ENCODE peak calls at places on chromosomes 6 and 20, in four cellular contexts. X is SK-N-SH, A is stomach, F is sigmoid colon. Z is an unnamed sample.

GRCh38 chr20:50312682-50313187 is 122.1 kb downstream of the CEBPB start:
- DNase-seq in F (peak; percentile 91), A (peak; percentile 86), X (no peak), Z (peak; percentile 80)

GRCh38 chr6:69957990-69958559 is 91.7 kb downstream of the COL19A1 start:
- DNase-seq in F (no peak), X (no peak), A (no peak), Z (no peak)

GRCh38 chr6:133854633-133855598 is 34.0 kb upstream of the TCF21 start:
- DNase-seq in A (no peak), F (no peak), X (peak; percentile 24), Z (no peak)

GRCh38 chr20:17969884-17970409 is 1.1 kb downstream of the MGME1 start:
- DNase-seq in F (no peak), A (no peak), X (no peak), Z (no peak)

GRCh38 chr6:111173341-111173740 is 86.0 kb downstream of the SLC16A10 start:
- DNase-seq in A (no peak), F (no peak), X (no peak), Z (no peak)

GRCh38 chr20:37907330-37907676 is 4.4 kb downstream of the VSTM2L start:
- DNase-seq in X (no peak), A (no peak), F (no peak), Z (no peak)

GRCh38 chr6:118886641-118887040 is 7.3 kb upstream of the ASF1A start:
- DNase-seq in A (no peak), X (no peak), F (no peak), Z (no peak)

GRCh38 chr6:3259491-3259958 is 778 bp downstream of the PSMG4 start:
- DNase-seq in X (peak; percentile 67), A (peak; percentile 54), F (no peak), Z (no peak)

GRCh38 chr6:161850572-161850971 is 576.7 kb upstream of the AGPAT4 start:
- DNase-seq in X (no peak), A (no peak), F (no peak), Z (no peak)

GRCh38 chr6:21149460-21149859 is 444.1 kb upstream of the SOX4 start:
- DNase-seq in F (no peak), A (no peak), X (no peak), Z (no peak)

GRCh38 chr6:30720738-30721197 is 616 bp downstream of the TUBB start:
- DNase-seq in F (peak; percentile 91), X (peak; percentile 67), A (peak; percentile 65), Z (peak; percentile 80)

GRCh38 chr6:105193647-105194046 is 13.8 kb upstream of the POPDC3 start:
- DNase-seq in F (no peak), A (no peak), X (no peak), Z (no peak)

GRCh38 chr20:12047838-12048432 is 130.2 kb downstream of the BTBD3 start:
- DNase-seq in A (no peak), X (no peak), F (no peak), Z (no peak)

GRCh38 chr20:45925821-45926506 is 8.5 kb upstream of the PCIF1 start:
- DNase-seq in X (no peak), A (no peak), F (no peak), Z (no peak)

GRCh38 chr20:14355791-14356190 is 18.4 kb upstream of the FLRT3 start:
- DNase-seq in A (no peak), X (no peak), F (no peak), Z (no peak)

GRCh38 chr6:160226118-160226541 is 32.5 kb downstream of the SLC22A2 start:
- DNase-seq in A (no peak), F (no peak), X (no peak), Z (no peak)

GRCh38 chr6:110650755-110651154 is 164.5 kb downstream of the CDK19 start:
- DNase-seq in F (no peak), A (no peak), X (no peak), Z (no peak)

GRCh38 chr6:13712485-13712990 is 903 bp upstream of the RANBP9 start:
- DNase-seq in X (no peak), A (no peak), F (no peak), Z (no peak)

GRCh38 chr6:127860723-127861122 is 40.1 kb downstream of the THEMIS start:
- DNase-seq in A (no peak), X (no peak), F (no peak), Z (no peak)

GRCh38 chr6:31383149-31383548 is 20.2 kb upstream of the MICA start:
- DNase-seq in X (no peak), A (no peak), F (no peak), Z (no peak)

GRCh38 chr6:100099189-100100074 is 105.4 kb upstream of the MCHR2 start:
- DNase-seq in X (peak; percentile 4), F (no peak), A (no peak), Z (no peak)

DNA sequence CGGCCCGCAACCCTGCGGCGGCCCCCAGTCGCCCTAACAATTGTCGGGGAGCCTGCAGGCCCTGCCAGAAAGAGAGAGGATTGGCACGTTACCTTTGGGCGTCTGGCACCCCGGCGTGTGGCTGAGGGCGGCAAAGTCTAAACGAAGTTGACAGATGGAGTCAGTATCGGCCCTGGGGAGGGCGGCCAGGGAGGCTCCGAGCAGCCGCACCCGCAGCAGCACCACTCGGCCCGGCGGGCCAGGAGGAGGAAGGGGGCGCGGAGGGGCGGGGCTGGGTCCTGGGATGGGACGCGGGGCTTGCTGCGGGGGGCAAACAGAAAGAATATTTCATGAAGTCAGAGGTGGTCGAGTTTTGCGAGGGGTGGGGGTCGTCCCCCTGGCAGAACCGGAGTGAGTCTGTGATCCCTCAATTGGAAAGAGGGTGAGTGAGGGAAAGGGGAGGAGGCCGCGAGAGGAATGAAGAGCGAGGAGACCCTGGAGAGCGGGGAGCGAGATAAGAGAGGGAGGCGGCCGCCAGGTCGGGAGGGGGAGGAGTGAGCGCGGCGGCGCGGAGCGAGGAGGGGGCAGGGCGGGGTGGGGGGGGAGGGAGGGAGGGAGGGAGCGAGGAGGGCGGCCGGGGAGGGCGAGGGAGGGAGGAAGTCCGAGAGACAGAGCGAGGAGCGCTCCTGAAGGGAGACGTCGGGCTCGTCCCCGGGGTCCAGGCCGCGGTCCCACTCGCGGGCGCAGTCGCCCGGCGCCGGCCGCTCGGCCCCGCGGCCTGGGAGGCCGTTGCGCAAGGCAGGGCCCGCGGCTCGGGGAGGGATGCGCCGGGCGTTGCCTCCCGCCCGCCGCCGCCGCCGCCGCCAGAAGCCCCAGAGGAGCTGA is at the start of gene FOXF2:
- DNase-seq in X (no peak), A (no peak), F (peak; percentile 85), Z (no peak)
- H3K9me3 ChIP-seq in X (no peaks in the 10 kb centered on the region), A (no peaks in the 10 kb centered on the region), F (no peaks in the 10 kb centered on the region), Z (no peaks in the 10 kb centered on the region)

GRCh38 chr6:98335594-98335993 is 498.8 kb upstream of the POU3F2 start:
- DNase-seq in A (no peak), X (no peak), F (no peak), Z (no peak)
- TF ChIP-seq EP300 in A (no peak), X (peak; percentile 49), F (no peak), Z (no peak)

GRCh38 chr20:59669451-59669850 is 65.1 kb downstream of the PHACTR3 start:
- DNase-seq in F (no peak), A (no peak), X (no peak), Z (no peak)

GRCh38 chr20:59672576-59672975 is 68.2 kb downstream of the PHACTR3 start:
- DNase-seq in X (no peak), A (no peak), F (no peak), Z (no peak)

GRCh38 chr20:59671661-59672471 is 67.5 kb downstream of the PHACTR3 start:
- DNase-seq in A (no peak), X (no peak), F (no peak), Z (no peak)

GRCh38 chr20:59668926-59669325 is 64.6 kb downstream of the PHACTR3 start:
- DNase-seq in X (no peak), A (no peak), F (no peak), Z (no peak)

GRCh38 chr20:59670786-59671492 is 66.6 kb downstream of the PHACTR3 start:
- DNase-seq in A (no peak), X (no peak), F (no peak), Z (no peak)
- H3K9me3 ChIP-seq in A (no peaks in the 10 kb centered on the region), X (no peaks in the 10 kb centered on the region), F (no peaks in the 10 kb centered on the region), Z (no peaks in the 10 kb centered on the region)

DNA sequence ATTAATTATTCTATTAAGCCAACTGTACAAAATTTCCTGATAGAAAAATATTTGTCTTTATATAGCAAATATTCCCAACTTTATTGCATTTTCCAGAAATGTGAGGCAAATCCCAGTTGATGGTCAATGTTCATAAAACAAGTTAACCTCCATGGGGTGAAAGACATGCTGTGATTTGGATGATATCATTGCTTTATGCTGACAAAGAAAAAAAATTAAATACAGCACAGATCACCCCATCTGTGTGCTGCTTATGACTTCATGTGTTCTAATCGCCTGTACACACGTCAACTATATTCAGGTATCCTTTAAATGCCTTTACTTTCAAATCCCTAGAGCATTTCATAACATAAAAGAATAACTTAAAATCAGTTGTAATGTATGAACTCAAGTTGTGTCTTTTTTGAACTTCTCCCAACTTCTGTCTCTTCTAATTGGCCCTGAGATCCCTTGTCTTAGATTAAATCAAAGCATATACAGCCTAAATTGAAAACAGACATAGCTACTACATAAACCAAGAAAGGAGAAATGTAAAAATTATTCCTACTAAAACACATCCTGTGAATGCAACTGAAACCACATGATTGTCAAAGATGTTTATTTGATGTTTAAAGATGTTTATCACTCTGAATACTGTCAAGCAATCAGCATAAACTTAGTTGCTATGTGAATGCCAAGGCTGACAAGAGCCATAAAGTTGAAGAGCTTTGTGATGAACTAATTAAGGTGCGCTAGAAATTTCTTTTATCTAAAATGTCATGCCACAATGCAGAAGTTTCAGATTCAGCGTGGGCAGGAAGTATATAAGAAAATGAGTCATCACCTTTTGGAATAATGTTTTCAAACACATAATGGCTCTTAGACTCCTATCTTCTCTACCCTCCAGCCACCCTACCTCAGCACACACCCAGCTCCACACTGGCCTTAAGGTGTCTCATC is 68.7 kb downstream of the FILIP1 start:
- DNase-seq in A (no peak), F (no peak), X (no peak), Z (no peak)
- TF ChIP-seq EP300 in A (no peak), F (no peak), X (peak; percentile 55), Z (no peak)

DNA sequence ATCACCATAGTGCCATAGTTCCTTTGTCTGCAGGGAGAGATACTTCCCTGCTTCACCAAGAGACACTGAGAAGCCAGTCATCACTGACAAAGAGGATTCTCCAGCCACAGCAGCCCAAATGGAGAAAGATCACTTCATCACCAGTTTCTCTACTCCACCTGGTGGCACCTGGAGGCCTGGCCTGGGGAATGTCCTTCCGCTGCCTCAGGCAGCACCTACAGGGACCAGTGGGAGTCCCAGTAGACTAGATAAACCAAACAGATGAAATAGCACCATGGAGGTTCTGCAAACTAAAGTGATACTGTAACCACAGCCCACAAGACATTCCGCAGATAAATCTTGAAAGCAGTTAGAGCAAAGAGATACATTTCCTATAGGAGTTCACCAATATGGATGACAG is 266.5 kb downstream of the C6orf118 start:
- DNase-seq in F (no peak), A (no peak), X (no peak), Z (no peak)
- H3K9me3 ChIP-seq in F (peaks cover 2% of the 10 kb centered on the region), A (no peaks in the 10 kb centered on the region), X (peaks cover 3% of the 10 kb centered on the region), Z (no peaks in the 10 kb centered on the region)

GRCh38 chr6:87322304-87323212 is at the start of gene SMIM8:
- DNase-seq in F (peak; percentile 88), X (peak; percentile 96), A (peak; percentile 89), Z (peak; percentile 83)
- TF ChIP-seq EP300 in F (no peak), X (no peak), A (no peak), Z (no peak)